ENCODE peak calls at places on chromosomes 2 and 18, in nine cellular contexts. One of them, this sample, is unnamed.

GRCh38 chr2:162063281-162063680 is 10.7 kb downstream of the DPP4 start:
- DNase-seq in stimulated activated CD4-positive, alpha-beta T cell treated with anti-CD3 and anti-CD28 coated beads, Interleukin-2, amount 100 ng/mL, for 48 hours: no peak
- DNase-seq in activated CD4-positive, alpha-beta T cell treated with anti-CD3 and anti-CD28 coated beads, Interleukin-2, amount 10 ng/mL, durations not matched to agents 7 days and 5 days: no peak
- DNase-seq in stimulated activated naive CD8-positive, alpha-beta T cell treated with anti-CD3 and anti-CD28 coated beads, Interleukin-15, Interleukin-2, amounts not matched to agents 100 U/mL and 50 U/mL, for 24 hours: no peak
- DNase-seq in T-helper 1 cell: no peak
- DNase-seq in NCI-H345: peak
- DNase-seq in A549: no peak
- DNase-seq in AG08396: no peak
- DNase-seq in BJ: no peak
- DNase-seq in this sample: no peak

GRCh38 chr2:215528555-215528954 is 92.7 kb upstream of the FN1 start:
- DNase-seq in T-helper 1 cell: no peak
- DNase-seq in stimulated activated naive CD8-positive, alpha-beta T cell treated with anti-CD3 and anti-CD28 coated beads, Interleukin-15, Interleukin-2, amounts not matched to agents 100 U/mL and 50 U/mL, for 24 hours: no peak
- DNase-seq in AG08396: peak
- DNase-seq in NCI-H345: no peak
- DNase-seq in A549: no peak
- DNase-seq in stimulated activated CD4-positive, alpha-beta T cell treated with anti-CD3 and anti-CD28 coated beads, Interleukin-2, amount 100 ng/mL, for 48 hours: no peak
- DNase-seq in activated CD4-positive, alpha-beta T cell treated with anti-CD3 and anti-CD28 coated beads, Interleukin-2, amount 10 ng/mL, durations not matched to agents 7 days and 5 days: no peak
- DNase-seq in BJ: peak
- DNase-seq in this sample: no peak

GRCh38 chr2:7023542-7023941 is 106.3 kb downstream of the RNF144A start:
- DNase-seq in A549: no peak
- DNase-seq in stimulated activated CD4-positive, alpha-beta T cell treated with anti-CD3 and anti-CD28 coated beads, Interleukin-2, amount 100 ng/mL, for 48 hours: no peak
- DNase-seq in AG08396: no peak
- DNase-seq in BJ: no peak
- DNase-seq in activated CD4-positive, alpha-beta T cell treated with anti-CD3 and anti-CD28 coated beads, Interleukin-2, amount 10 ng/mL, durations not matched to agents 7 days and 5 days: no peak
- DNase-seq in NCI-H345: no peak
- DNase-seq in T-helper 1 cell: no peak
- DNase-seq in stimulated activated naive CD8-positive, alpha-beta T cell treated with anti-CD3 and anti-CD28 coated beads, Interleukin-15, Interleukin-2, amounts not matched to agents 100 U/mL and 50 U/mL, for 24 hours: no peak
- DNase-seq in this sample: no peak

GRCh38 chr2:170241731-170242130 is 63.8 kb downstream of the MYO3B start:
- DNase-seq in NCI-H345: no peak
- DNase-seq in activated CD4-positive, alpha-beta T cell treated with anti-CD3 and anti-CD28 coated beads, Interleukin-2, amount 10 ng/mL, durations not matched to agents 7 days and 5 days: no peak
- DNase-seq in BJ: no peak
- DNase-seq in stimulated activated naive CD8-positive, alpha-beta T cell treated with anti-CD3 and anti-CD28 coated beads, Interleukin-15, Interleukin-2, amounts not matched to agents 100 U/mL and 50 U/mL, for 24 hours: no peak
- DNase-seq in AG08396: no peak
- DNase-seq in stimulated activated CD4-positive, alpha-beta T cell treated with anti-CD3 and anti-CD28 coated beads, Interleukin-2, amount 100 ng/mL, for 48 hours: no peak
- DNase-seq in A549: no peak
- DNase-seq in T-helper 1 cell: no peak
- DNase-seq in this sample: no peak

GRCh38 chr2:165054667-165055066 is 99.3 kb upstream of the SLC38A11 start:
- DNase-seq in BJ: no peak
- DNase-seq in T-helper 1 cell: no peak
- DNase-seq in AG08396: no peak
- DNase-seq in stimulated activated CD4-positive, alpha-beta T cell treated with anti-CD3 and anti-CD28 coated beads, Interleukin-2, amount 100 ng/mL, for 48 hours: no peak
- DNase-seq in activated CD4-positive, alpha-beta T cell treated with anti-CD3 and anti-CD28 coated beads, Interleukin-2, amount 10 ng/mL, durations not matched to agents 7 days and 5 days: no peak
- DNase-seq in NCI-H345: no peak
- DNase-seq in A549: no peak
- DNase-seq in stimulated activated naive CD8-positive, alpha-beta T cell treated with anti-CD3 and anti-CD28 coated beads, Interleukin-15, Interleukin-2, amounts not matched to agents 100 U/mL and 50 U/mL, for 24 hours: no peak
- DNase-seq in this sample: no peak

GRCh38 chr2:54239427-54239826 is 16.6 kb downstream of the TSPYL6 start:
- DNase-seq in BJ: peak
- DNase-seq in A549: no peak
- DNase-seq in activated CD4-positive, alpha-beta T cell treated with anti-CD3 and anti-CD28 coated beads, Interleukin-2, amount 10 ng/mL, durations not matched to agents 7 days and 5 days: no peak
- DNase-seq in AG08396: peak
- DNase-seq in T-helper 1 cell: no peak
- DNase-seq in NCI-H345: no peak
- DNase-seq in stimulated activated CD4-positive, alpha-beta T cell treated with anti-CD3 and anti-CD28 coated beads, Interleukin-2, amount 100 ng/mL, for 48 hours: no peak
- DNase-seq in stimulated activated naive CD8-positive, alpha-beta T cell treated with anti-CD3 and anti-CD28 coated beads, Interleukin-15, Interleukin-2, amounts not matched to agents 100 U/mL and 50 U/mL, for 24 hours: no peak
- DNase-seq in this sample: no peak

GRCh38 chr2:101729521-101730190 is 32.1 kb downstream of the MAP4K4 start:
- DNase-seq in T-helper 1 cell: no peak
- DNase-seq in NCI-H345: peak
- DNase-seq in A549: no peak
- DNase-seq in BJ: no peak
- DNase-seq in stimulated activated naive CD8-positive, alpha-beta T cell treated with anti-CD3 and anti-CD28 coated beads, Interleukin-15, Interleukin-2, amounts not matched to agents 100 U/mL and 50 U/mL, for 24 hours: no peak
- DNase-seq in activated CD4-positive, alpha-beta T cell treated with anti-CD3 and anti-CD28 coated beads, Interleukin-2, amount 10 ng/mL, durations not matched to agents 7 days and 5 days: peak
- DNase-seq in stimulated activated CD4-positive, alpha-beta T cell treated with anti-CD3 and anti-CD28 coated beads, Interleukin-2, amount 100 ng/mL, for 48 hours: no peak
- DNase-seq in AG08396: no peak
- DNase-seq in this sample: no peak

GRCh38 chr2:96163768-96164429 is 18.7 kb upstream of the DUSP2 start:
- DNase-seq in BJ: no peak
- DNase-seq in stimulated activated naive CD8-positive, alpha-beta T cell treated with anti-CD3 and anti-CD28 coated beads, Interleukin-15, Interleukin-2, amounts not matched to agents 100 U/mL and 50 U/mL, for 24 hours: peak
- DNase-seq in stimulated activated CD4-positive, alpha-beta T cell treated with anti-CD3 and anti-CD28 coated beads, Interleukin-2, amount 100 ng/mL, for 48 hours: no peak
- DNase-seq in NCI-H345: no peak
- DNase-seq in AG08396: no peak
- DNase-seq in activated CD4-positive, alpha-beta T cell treated with anti-CD3 and anti-CD28 coated beads, Interleukin-2, amount 10 ng/mL, durations not matched to agents 7 days and 5 days: peak
- DNase-seq in A549: no peak
- DNase-seq in T-helper 1 cell: peak
- DNase-seq in this sample: peak

GRCh38 chr2:163852616-163853015 is 116.8 kb upstream of the FIGN start:
- DNase-seq in T-helper 1 cell: no peak
- DNase-seq in stimulated activated CD4-positive, alpha-beta T cell treated with anti-CD3 and anti-CD28 coated beads, Interleukin-2, amount 100 ng/mL, for 48 hours: no peak
- DNase-seq in stimulated activated naive CD8-positive, alpha-beta T cell treated with anti-CD3 and anti-CD28 coated beads, Interleukin-15, Interleukin-2, amounts not matched to agents 100 U/mL and 50 U/mL, for 24 hours: no peak
- DNase-seq in activated CD4-positive, alpha-beta T cell treated with anti-CD3 and anti-CD28 coated beads, Interleukin-2, amount 10 ng/mL, durations not matched to agents 7 days and 5 days: no peak
- DNase-seq in BJ: no peak
- DNase-seq in NCI-H345: no peak
- DNase-seq in AG08396: no peak
- DNase-seq in A549: no peak
- DNase-seq in this sample: no peak

GRCh38 chr18:6781846-6782245 is 52.3 kb downstream of the ARHGAP28 start:
- DNase-seq in stimulated activated naive CD8-positive, alpha-beta T cell treated with anti-CD3 and anti-CD28 coated beads, Interleukin-15, Interleukin-2, amounts not matched to agents 100 U/mL and 50 U/mL, for 24 hours: no peak
- DNase-seq in A549: no peak
- DNase-seq in AG08396: peak
- DNase-seq in BJ: peak
- DNase-seq in activated CD4-positive, alpha-beta T cell treated with anti-CD3 and anti-CD28 coated beads, Interleukin-2, amount 10 ng/mL, durations not matched to agents 7 days and 5 days: no peak
- DNase-seq in stimulated activated CD4-positive, alpha-beta T cell treated with anti-CD3 and anti-CD28 coated beads, Interleukin-2, amount 100 ng/mL, for 48 hours: no peak
- DNase-seq in NCI-H345: no peak
- DNase-seq in T-helper 1 cell: no peak
- DNase-seq in this sample: no peak

GRCh38 chr18:48831113-48831759 is 119.5 kb downstream of the SMAD7 start:
- DNase-seq in T-helper 1 cell: no peak
- DNase-seq in stimulated activated CD4-positive, alpha-beta T cell treated with anti-CD3 and anti-CD28 coated beads, Interleukin-2, amount 100 ng/mL, for 48 hours: no peak
- DNase-seq in stimulated activated naive CD8-positive, alpha-beta T cell treated with anti-CD3 and anti-CD28 coated beads, Interleukin-15, Interleukin-2, amounts not matched to agents 100 U/mL and 50 U/mL, for 24 hours: peak
- DNase-seq in AG08396: no peak
- DNase-seq in NCI-H345: no peak
- DNase-seq in BJ: no peak
- DNase-seq in A549: no peak
- DNase-seq in activated CD4-positive, alpha-beta T cell treated with anti-CD3 and anti-CD28 coated beads, Interleukin-2, amount 10 ng/mL, durations not matched to agents 7 days and 5 days: no peak
- DNase-seq in this sample: no peak

GRCh38 chr2:100820346-100821254 is 661 bp downstream of the NPAS2 start:
- DNase-seq in stimulated activated naive CD8-positive, alpha-beta T cell treated with anti-CD3 and anti-CD28 coated beads, Interleukin-15, Interleukin-2, amounts not matched to agents 100 U/mL and 50 U/mL, for 24 hours: peak
- DNase-seq in activated CD4-positive, alpha-beta T cell treated with anti-CD3 and anti-CD28 coated beads, Interleukin-2, amount 10 ng/mL, durations not matched to agents 7 days and 5 days: no peak
- DNase-seq in stimulated activated CD4-positive, alpha-beta T cell treated with anti-CD3 and anti-CD28 coated beads, Interleukin-2, amount 100 ng/mL, for 48 hours: no peak
- DNase-seq in NCI-H345: no peak
- DNase-seq in A549: no peak
- DNase-seq in BJ: no peak
- DNase-seq in AG08396: peak
- DNase-seq in T-helper 1 cell: no peak
- DNase-seq in this sample: no peak

GRCh38 chr2:100754951-100755350 is 65.0 kb upstream of the NPAS2 start:
- DNase-seq in stimulated activated naive CD8-positive, alpha-beta T cell treated with anti-CD3 and anti-CD28 coated beads, Interleukin-15, Interleukin-2, amounts not matched to agents 100 U/mL and 50 U/mL, for 24 hours: no peak
- DNase-seq in A549: no peak
- DNase-seq in stimulated activated CD4-positive, alpha-beta T cell treated with anti-CD3 and anti-CD28 coated beads, Interleukin-2, amount 100 ng/mL, for 48 hours: no peak
- DNase-seq in activated CD4-positive, alpha-beta T cell treated with anti-CD3 and anti-CD28 coated beads, Interleukin-2, amount 10 ng/mL, durations not matched to agents 7 days and 5 days: no peak
- DNase-seq in BJ: no peak
- DNase-seq in NCI-H345: no peak
- DNase-seq in T-helper 1 cell: no peak
- DNase-seq in AG08396: no peak
- DNase-seq in this sample: no peak

GRCh38 chr2:147094077-147094476 is 750.8 kb upstream of the ACVR2A start:
- DNase-seq in BJ: no peak
- DNase-seq in A549: no peak
- DNase-seq in activated CD4-positive, alpha-beta T cell treated with anti-CD3 and anti-CD28 coated beads, Interleukin-2, amount 10 ng/mL, durations not matched to agents 7 days and 5 days: no peak
- DNase-seq in stimulated activated naive CD8-positive, alpha-beta T cell treated with anti-CD3 and anti-CD28 coated beads, Interleukin-15, Interleukin-2, amounts not matched to agents 100 U/mL and 50 U/mL, for 24 hours: no peak
- DNase-seq in T-helper 1 cell: no peak
- DNase-seq in stimulated activated CD4-positive, alpha-beta T cell treated with anti-CD3 and anti-CD28 coated beads, Interleukin-2, amount 100 ng/mL, for 48 hours: no peak
- DNase-seq in NCI-H345: no peak
- DNase-seq in AG08396: no peak
- DNase-seq in this sample: no peak

GRCh38 chr2:22957441-22957840 is 427.5 kb upstream of the KLHL29 start:
- DNase-seq in A549: no peak
- DNase-seq in NCI-H345: peak
- DNase-seq in stimulated activated CD4-positive, alpha-beta T cell treated with anti-CD3 and anti-CD28 coated beads, Interleukin-2, amount 100 ng/mL, for 48 hours: no peak
- DNase-seq in stimulated activated naive CD8-positive, alpha-beta T cell treated with anti-CD3 and anti-CD28 coated beads, Interleukin-15, Interleukin-2, amounts not matched to agents 100 U/mL and 50 U/mL, for 24 hours: no peak
- DNase-seq in AG08396: no peak
- DNase-seq in BJ: no peak
- DNase-seq in activated CD4-positive, alpha-beta T cell treated with anti-CD3 and anti-CD28 coated beads, Interleukin-2, amount 10 ng/mL, durations not matched to agents 7 days and 5 days: no peak
- DNase-seq in T-helper 1 cell: no peak
- DNase-seq in this sample: no peak

GRCh38 chr2:49770919-49771318 is 616.6 kb upstream of the FSHR start:
- DNase-seq in stimulated activated naive CD8-positive, alpha-beta T cell treated with anti-CD3 and anti-CD28 coated beads, Interleukin-15, Interleukin-2, amounts not matched to agents 100 U/mL and 50 U/mL, for 24 hours: no peak
- DNase-seq in activated CD4-positive, alpha-beta T cell treated with anti-CD3 and anti-CD28 coated beads, Interleukin-2, amount 10 ng/mL, durations not matched to agents 7 days and 5 days: no peak
- DNase-seq in A549: no peak
- DNase-seq in NCI-H345: peak
- DNase-seq in AG08396: no peak
- DNase-seq in stimulated activated CD4-positive, alpha-beta T cell treated with anti-CD3 and anti-CD28 coated beads, Interleukin-2, amount 100 ng/mL, for 48 hours: no peak
- DNase-seq in BJ: no peak
- DNase-seq in T-helper 1 cell: no peak
- DNase-seq in this sample: no peak

GRCh38 chr2:237278593-237278992 is 135.4 kb downstream of the COL6A3 start:
- DNase-seq in stimulated activated CD4-positive, alpha-beta T cell treated with anti-CD3 and anti-CD28 coated beads, Interleukin-2, amount 100 ng/mL, for 48 hours: no peak
- DNase-seq in T-helper 1 cell: no peak
- DNase-seq in A549: no peak
- DNase-seq in AG08396: peak
- DNase-seq in BJ: peak
- DNase-seq in NCI-H345: no peak
- DNase-seq in stimulated activated naive CD8-positive, alpha-beta T cell treated with anti-CD3 and anti-CD28 coated beads, Interleukin-15, Interleukin-2, amounts not matched to agents 100 U/mL and 50 U/mL, for 24 hours: no peak
- DNase-seq in activated CD4-positive, alpha-beta T cell treated with anti-CD3 and anti-CD28 coated beads, Interleukin-2, amount 10 ng/mL, durations not matched to agents 7 days and 5 days: no peak
- DNase-seq in this sample: no peak

GRCh38 chr2:68031546-68032160 is 31.2 kb downstream of the C1D start:
- DNase-seq in T-helper 1 cell: no peak
- DNase-seq in A549: peak
- DNase-seq in NCI-H345: peak
- DNase-seq in AG08396: peak
- DNase-seq in stimulated activated naive CD8-positive, alpha-beta T cell treated with anti-CD3 and anti-CD28 coated beads, Interleukin-15, Interleukin-2, amounts not matched to agents 100 U/mL and 50 U/mL, for 24 hours: no peak
- DNase-seq in BJ: no peak
- DNase-seq in stimulated activated CD4-positive, alpha-beta T cell treated with anti-CD3 and anti-CD28 coated beads, Interleukin-2, amount 100 ng/mL, for 48 hours: no peak
- DNase-seq in activated CD4-positive, alpha-beta T cell treated with anti-CD3 and anti-CD28 coated beads, Interleukin-2, amount 10 ng/mL, durations not matched to agents 7 days and 5 days: peak
- DNase-seq in this sample: no peak

GRCh38 chr2:238852186-238852869 is 4.4 kb downstream of the TWIST2 start:
- DNase-seq in A549: no peak
- DNase-seq in AG08396: no peak
- DNase-seq in activated CD4-positive, alpha-beta T cell treated with anti-CD3 and anti-CD28 coated beads, Interleukin-2, amount 10 ng/mL, durations not matched to agents 7 days and 5 days: no peak
- DNase-seq in stimulated activated CD4-positive, alpha-beta T cell treated with anti-CD3 and anti-CD28 coated beads, Interleukin-2, amount 100 ng/mL, for 48 hours: no peak
- DNase-seq in BJ: no peak
- DNase-seq in T-helper 1 cell: no peak
- DNase-seq in stimulated activated naive CD8-positive, alpha-beta T cell treated with anti-CD3 and anti-CD28 coated beads, Interleukin-15, Interleukin-2, amounts not matched to agents 100 U/mL and 50 U/mL, for 24 hours: no peak
- DNase-seq in NCI-H345: no peak
- DNase-seq in this sample: no peak

GRCh38 chr2:33160217-33160616 is 213.5 kb downstream of the LTBP1 start:
- DNase-seq in BJ: no peak
- DNase-seq in activated CD4-positive, alpha-beta T cell treated with anti-CD3 and anti-CD28 coated beads, Interleukin-2, amount 10 ng/mL, durations not matched to agents 7 days and 5 days: no peak
- DNase-seq in A549: no peak
- DNase-seq in NCI-H345: no peak
- DNase-seq in stimulated activated naive CD8-positive, alpha-beta T cell treated with anti-CD3 and anti-CD28 coated beads, Interleukin-15, Interleukin-2, amounts not matched to agents 100 U/mL and 50 U/mL, for 24 hours: no peak
- DNase-seq in stimulated activated CD4-positive, alpha-beta T cell treated with anti-CD3 and anti-CD28 coated beads, Interleukin-2, amount 100 ng/mL, for 48 hours: no peak
- DNase-seq in AG08396: peak
- DNase-seq in T-helper 1 cell: no peak
- DNase-seq in this sample: no peak

GRCh38 chr2:86016581-86016980 is 89.1 kb downstream of the POLR1A start:
- DNase-seq in A549: no peak
- DNase-seq in AG08396: no peak
- DNase-seq in T-helper 1 cell: no peak
- DNase-seq in activated CD4-positive, alpha-beta T cell treated with anti-CD3 and anti-CD28 coated beads, Interleukin-2, amount 10 ng/mL, durations not matched to agents 7 days and 5 days: no peak
- DNase-seq in NCI-H345: no peak
- DNase-seq in BJ: no peak
- DNase-seq in stimulated activated CD4-positive, alpha-beta T cell treated with anti-CD3 and anti-CD28 coated beads, Interleukin-2, amount 100 ng/mL, for 48 hours: no peak
- DNase-seq in stimulated activated naive CD8-positive, alpha-beta T cell treated with anti-CD3 and anti-CD28 coated beads, Interleukin-15, Interleukin-2, amounts not matched to agents 100 U/mL and 50 U/mL, for 24 hours: no peak
- DNase-seq in this sample: no peak

GRCh38 chr2:143968860-143969259 is 551.1 kb downstream of the ZEB2 start:
- DNase-seq in T-helper 1 cell: no peak
- DNase-seq in A549: no peak
- DNase-seq in activated CD4-positive, alpha-beta T cell treated with anti-CD3 and anti-CD28 coated beads, Interleukin-2, amount 10 ng/mL, durations not matched to agents 7 days and 5 days: no peak
- DNase-seq in stimulated activated naive CD8-positive, alpha-beta T cell treated with anti-CD3 and anti-CD28 coated beads, Interleukin-15, Interleukin-2, amounts not matched to agents 100 U/mL and 50 U/mL, for 24 hours: no peak
- DNase-seq in stimulated activated CD4-positive, alpha-beta T cell treated with anti-CD3 and anti-CD28 coated beads, Interleukin-2, amount 100 ng/mL, for 48 hours: no peak
- DNase-seq in BJ: no peak
- DNase-seq in AG08396: no peak
- DNase-seq in NCI-H345: no peak
- DNase-seq in this sample: no peak

GRCh38 chr2:54559593-54560145 is 103.5 kb downstream of the SPTBN1 start:
- DNase-seq in A549: peak
- DNase-seq in BJ: no peak
- DNase-seq in AG08396: peak
- DNase-seq in stimulated activated naive CD8-positive, alpha-beta T cell treated with anti-CD3 and anti-CD28 coated beads, Interleukin-15, Interleukin-2, amounts not matched to agents 100 U/mL and 50 U/mL, for 24 hours: no peak
- DNase-seq in NCI-H345: no peak
- DNase-seq in stimulated activated CD4-positive, alpha-beta T cell treated with anti-CD3 and anti-CD28 coated beads, Interleukin-2, amount 100 ng/mL, for 48 hours: no peak
- DNase-seq in activated CD4-positive, alpha-beta T cell treated with anti-CD3 and anti-CD28 coated beads, Interleukin-2, amount 10 ng/mL, durations not matched to agents 7 days and 5 days: no peak
- DNase-seq in T-helper 1 cell: no peak
- DNase-seq in this sample: no peak

GRCh38 chr2:10132596-10132995 is 10.1 kb downstream of the RRM2 start:
- DNase-seq in stimulated activated CD4-positive, alpha-beta T cell treated with anti-CD3 and anti-CD28 coated beads, Interleukin-2, amount 100 ng/mL, for 48 hours: no peak
- DNase-seq in AG08396: no peak
- DNase-seq in A549: no peak
- DNase-seq in BJ: no peak
- DNase-seq in NCI-H345: no peak
- DNase-seq in stimulated activated naive CD8-positive, alpha-beta T cell treated with anti-CD3 and anti-CD28 coated beads, Interleukin-15, Interleukin-2, amounts not matched to agents 100 U/mL and 50 U/mL, for 24 hours: no peak
- DNase-seq in T-helper 1 cell: no peak
- DNase-seq in activated CD4-positive, alpha-beta T cell treated with anti-CD3 and anti-CD28 coated beads, Interleukin-2, amount 10 ng/mL, durations not matched to agents 7 days and 5 days: no peak
- DNase-seq in this sample: no peak

GRCh38 chr2:107735206-107735605 is 91.5 kb upstream of the RGPD4 start:
- DNase-seq in A549: no peak
- DNase-seq in AG08396: no peak
- DNase-seq in T-helper 1 cell: no peak
- DNase-seq in activated CD4-positive, alpha-beta T cell treated with anti-CD3 and anti-CD28 coated beads, Interleukin-2, amount 10 ng/mL, durations not matched to agents 7 days and 5 days: no peak
- DNase-seq in BJ: no peak
- DNase-seq in stimulated activated CD4-positive, alpha-beta T cell treated with anti-CD3 and anti-CD28 coated beads, Interleukin-2, amount 100 ng/mL, for 48 hours: no peak
- DNase-seq in stimulated activated naive CD8-positive, alpha-beta T cell treated with anti-CD3 and anti-CD28 coated beads, Interleukin-15, Interleukin-2, amounts not matched to agents 100 U/mL and 50 U/mL, for 24 hours: no peak
- DNase-seq in NCI-H345: no peak
- DNase-seq in this sample: no peak

GRCh38 chr2:140718999-140719398 is 1411.8 kb downstream of the LRP1B start:
- DNase-seq in stimulated activated naive CD8-positive, alpha-beta T cell treated with anti-CD3 and anti-CD28 coated beads, Interleukin-15, Interleukin-2, amounts not matched to agents 100 U/mL and 50 U/mL, for 24 hours: no peak
- DNase-seq in NCI-H345: no peak
- DNase-seq in AG08396: no peak
- DNase-seq in T-helper 1 cell: no peak
- DNase-seq in stimulated activated CD4-positive, alpha-beta T cell treated with anti-CD3 and anti-CD28 coated beads, Interleukin-2, amount 100 ng/mL, for 48 hours: no peak
- DNase-seq in BJ: no peak
- DNase-seq in A549: no peak
- DNase-seq in activated CD4-positive, alpha-beta T cell treated with anti-CD3 and anti-CD28 coated beads, Interleukin-2, amount 10 ng/mL, durations not matched to agents 7 days and 5 days: no peak
- DNase-seq in this sample: no peak

GRCh38 chr2:218781691-218782528 is at the start of gene CYP27A1:
- DNase-seq in AG08396: peak
- DNase-seq in T-helper 1 cell: no peak
- DNase-seq in activated CD4-positive, alpha-beta T cell treated with anti-CD3 and anti-CD28 coated beads, Interleukin-2, amount 10 ng/mL, durations not matched to agents 7 days and 5 days: no peak
- DNase-seq in stimulated activated CD4-positive, alpha-beta T cell treated with anti-CD3 and anti-CD28 coated beads, Interleukin-2, amount 100 ng/mL, for 48 hours: no peak
- DNase-seq in NCI-H345: no peak
- DNase-seq in stimulated activated naive CD8-positive, alpha-beta T cell treated with anti-CD3 and anti-CD28 coated beads, Interleukin-15, Interleukin-2, amounts not matched to agents 100 U/mL and 50 U/mL, for 24 hours: peak
- DNase-seq in BJ: no peak
- DNase-seq in A549: no peak
- DNase-seq in this sample: no peak

GRCh38 chr18:41966943-41967342 is 11.9 kb downstream of the PIK3C3 start:
- DNase-seq in AG08396: no peak
- DNase-seq in activated CD4-positive, alpha-beta T cell treated with anti-CD3 and anti-CD28 coated beads, Interleukin-2, amount 10 ng/mL, durations not matched to agents 7 days and 5 days: no peak
- DNase-seq in NCI-H345: no peak
- DNase-seq in T-helper 1 cell: no peak
- DNase-seq in stimulated activated CD4-positive, alpha-beta T cell treated with anti-CD3 and anti-CD28 coated beads, Interleukin-2, amount 100 ng/mL, for 48 hours: no peak
- DNase-seq in stimulated activated naive CD8-positive, alpha-beta T cell treated with anti-CD3 and anti-CD28 coated beads, Interleukin-15, Interleukin-2, amounts not matched to agents 100 U/mL and 50 U/mL, for 24 hours: no peak
- DNase-seq in BJ: no peak
- DNase-seq in A549: no peak
- DNase-seq in this sample: no peak

GRCh38 chr2:68272246-68272987 is 20.1 kb upstream of the PPP3R1 start:
- DNase-seq in T-helper 1 cell: no peak
- DNase-seq in A549: no peak
- DNase-seq in stimulated activated CD4-positive, alpha-beta T cell treated with anti-CD3 and anti-CD28 coated beads, Interleukin-2, amount 100 ng/mL, for 48 hours: no peak
- DNase-seq in stimulated activated naive CD8-positive, alpha-beta T cell treated with anti-CD3 and anti-CD28 coated beads, Interleukin-15, Interleukin-2, amounts not matched to agents 100 U/mL and 50 U/mL, for 24 hours: no peak
- DNase-seq in BJ: no peak
- DNase-seq in activated CD4-positive, alpha-beta T cell treated with anti-CD3 and anti-CD28 coated beads, Interleukin-2, amount 10 ng/mL, durations not matched to agents 7 days and 5 days: no peak
- DNase-seq in NCI-H345: no peak
- DNase-seq in AG08396: no peak
- DNase-seq in this sample: no peak

GRCh38 chr2:150080115-150080514 is 407.4 kb downstream of the RND3 start:
- DNase-seq in activated CD4-positive, alpha-beta T cell treated with anti-CD3 and anti-CD28 coated beads, Interleukin-2, amount 10 ng/mL, durations not matched to agents 7 days and 5 days: no peak
- DNase-seq in stimulated activated CD4-positive, alpha-beta T cell treated with anti-CD3 and anti-CD28 coated beads, Interleukin-2, amount 100 ng/mL, for 48 hours: no peak
- DNase-seq in A549: no peak
- DNase-seq in T-helper 1 cell: no peak
- DNase-seq in stimulated activated naive CD8-positive, alpha-beta T cell treated with anti-CD3 and anti-CD28 coated beads, Interleukin-15, Interleukin-2, amounts not matched to agents 100 U/mL and 50 U/mL, for 24 hours: no peak
- DNase-seq in NCI-H345: no peak
- DNase-seq in BJ: no peak
- DNase-seq in AG08396: no peak
- DNase-seq in this sample: no peak

GRCh38 chr2:149715005-149715592 is 127.5 kb upstream of the MMADHC start:
- DNase-seq in NCI-H345: no peak
- DNase-seq in activated CD4-positive, alpha-beta T cell treated with anti-CD3 and anti-CD28 coated beads, Interleukin-2, amount 10 ng/mL, durations not matched to agents 7 days and 5 days: no peak
- DNase-seq in BJ: no peak
- DNase-seq in stimulated activated CD4-positive, alpha-beta T cell treated with anti-CD3 and anti-CD28 coated beads, Interleukin-2, amount 100 ng/mL, for 48 hours: no peak
- DNase-seq in AG08396: peak
- DNase-seq in stimulated activated naive CD8-positive, alpha-beta T cell treated with anti-CD3 and anti-CD28 coated beads, Interleukin-15, Interleukin-2, amounts not matched to agents 100 U/mL and 50 U/mL, for 24 hours: no peak
- DNase-seq in T-helper 1 cell: no peak
- DNase-seq in A549: peak
- DNase-seq in this sample: no peak